ENCODE peak calls at places on chromosomes 1 and 21, in four cellular contexts. W is T follicular helper cell, B is GM12865, Q is left cardiac atrium. Y is an unnamed sample.

GRCh38 chr21:45525153-45525909 is 16.9 kb downstream of the SLC19A1 start:
- DNase-seq in W (no peak), B (no peak), Q (peak; percentile 61), Y (no peak)

GRCh38 chr1:230876660-230877059 is 8.3 kb upstream of the C1orf198 start:
- DNase-seq in W (no peak), B (no peak), Q (no peak), Y (no peak)

GRCh38 chr1:96374076-96374762 is 347.4 kb upstream of the PTBP2 start:
- DNase-seq in W (no peak), B (no peak), Q (no peak), Y (no peak)

GRCh38 chr1:183909672-183910071 is 104.8 kb downstream of the RGL1 start:
- DNase-seq in W (no peak), B (peak; percentile 48), Q (no peak), Y (no peak)

GRCh38 chr1:203625623-203626189 is 926 bp upstream of the ATP2B4 start:
- DNase-seq in W (peak; percentile 62), B (peak; percentile 62), Q (no peak), Y (peak; percentile 36)

GRCh38 chr21:44423941-44424607 is 31.2 kb upstream of the LRRC3 start:
- DNase-seq in W (no peak), B (no peak), Q (no peak), Y (no peak)

GRCh38 chr1:12556368-12556930 is 61.6 kb downstream of the DHRS3 start:
- DNase-seq in W (no peak), B (no peak), Q (no peak), Y (no peak)

GRCh38 chr1:24683713-24684162 is 40.6 kb downstream of the SRRM1 start:
- DNase-seq in W (no peak), B (no peak), Q (peak; percentile 53), Y (no peak)

GRCh38 chr1:155962599-155963211 is 15.6 kb downstream of the ARHGEF2 start:
- DNase-seq in W (no peak), B (no peak), Q (peak; percentile 73), Y (no peak)

GRCh38 chr1:201542166-201543045 is 3.5 kb downstream of the NAV1 start:
- DNase-seq in W (no peak), B (no peak), Q (no peak), Y (no peak)

GRCh38 chr1:24112381-24113169 is 640 bp upstream of the MYOM3 start:
- DNase-seq in W (no peak), B (peak; percentile 66), Q (peak; percentile 84), Y (peak; percentile 5)

GRCh38 chr21:42061195-42061865 is 9.8 kb upstream of the UMODL1 start:
- DNase-seq in W (no peak), B (peak; percentile 93), Q (no peak), Y (no peak)